ENCODE peak calls at places on chromosomes 11 and 22, in five cellular contexts. D is hypothalamus, M is Calu3, X is epithelial cell of esophagus, K is NCI-H510A treated with DMSO at 0.1 percent for 48 hours. Z is an unnamed sample.

GRCh38 chr11:134597452-134597851 is 185.4 kb upstream of the B3GAT1 start:
- DNase-seq in D (no peak), M (no peak), X (no peak), K (no peak), Z (no peak)

GRCh38 chr22:28980326-28980725 is 81.3 kb downstream of the C22orf31 start:
- DNase-seq in D (no peak), M (no peak), X (no peak), K (no peak), Z (peak; percentile 36)

GRCh38 chr22:41286639-41287091 is 678 bp upstream of the RANGAP1 start:
- DNase-seq in D (no peak), M (peak; percentile 20), X (no peak), K (no peak), Z (peak; percentile 33)

GRCh38 chr11:20865161-20865560 is 195.8 kb downstream of the NELL1 start:
- DNase-seq in D (no peak), M (no peak), X (no peak), K (no peak), Z (no peak)

GRCh38 chr22:44326549-44326881 is 13.8 kb upstream of the SHISAL1 start:
- DNase-seq in D (no peak), M (no peak), X (no peak), K (no peak), Z (no peak)

GRCh38 chr22:50303848-50304527 is 3.5 kb downstream of the PLXNB2 start:
- DNase-seq in D (peak; percentile 57), M (peak; percentile 85), X (peak; percentile 57), K (no peak), Z (peak; percentile 49)

GRCh38 chr11:76807206-76807875 is 24.2 kb downstream of the TSKU start:
- DNase-seq in D (peak; percentile 76), M (peak; percentile 90), X (peak; percentile 80), K (peak; percentile 77), Z (peak; percentile 92)

GRCh38 chr22:49176956-49177355 is 650.7 kb downstream of the BRD1 start:
- DNase-seq in D (no peak), M (no peak), X (no peak), K (no peak), Z (no peak)

GRCh38 chr11:88327462-88328143 is 9.9 kb downstream of the CTSC start:
- DNase-seq in D (no peak), M (no peak), X (no peak), K (no peak), Z (no peak)

GRCh38 chr11:80595011-80595410 is 1154.2 kb upstream of the TENM4 start:
- DNase-seq in D (no peak), M (no peak), X (peak; percentile 70), K (no peak), Z (peak; percentile 81)

GRCh38 chr11:12232819-12233601 is 122.6 kb downstream of the MICAL2 start:
- DNase-seq in D (no peak), M (no peak), X (peak; percentile 81), K (no peak), Z (peak; percentile 90)

GRCh38 chr11:119907122-119907933 is 178.3 kb upstream of the NECTIN1 start:
- DNase-seq in D (no peak), M (peak; percentile 59), X (no peak), K (no peak), Z (no peak)

GRCh38 chr11:13335319-13335718 is 57.7 kb downstream of the BMAL1 start:
- DNase-seq in D (peak; percentile 37), M (peak; percentile 73), X (peak; percentile 74), K (peak; percentile 26), Z (peak; percentile 64)

GRCh38 chr11:69636870-69637600 is 3.9 kb upstream of the CCND1 start:
- DNase-seq in D (no peak), M (no peak), X (no peak), K (no peak), Z (no peak)

Z was measured in cardiac muscle cell.